ENCODE peak calls at places on chromosomes 7 and 10, in ten cellular contexts. S, M, W, Z, I, X, E, A, K and N are unnamed samples.

GRCh38 chr7:27166475-27167169 is 1.3 kb upstream of the HOXA9 start:
- DNase-seq in K (no peak), I (no peak), W (no peak), M (no peak), E (no peak), S (no peak), Z (no peak), X (no peak), A (no peak), N (no peak)

GRCh38 chr7:121107923-121108498 is 119.5 kb downstream of the CPED1 start:
- DNase-seq in A (no peak), M (peak), K (peak), W (no peak), E (no peak), S (no peak), Z (no peak), I (peak), X (peak), N (no peak)

GRCh38 chr7:100655908-100656674 is at the start of gene ACTL6B:
- DNase-seq in A (no peak), X (peak), I (peak), S (peak), K (no peak), M (peak), W (peak), E (no peak), Z (no peak), N (no peak)

GRCh38 chr7:99201027-99201426 is 6.9 kb downstream of the KPNA7 start:
- DNase-seq in X (peak), Z (no peak), S (no peak), A (no peak), M (no peak), E (no peak), W (no peak), I (no peak), K (no peak), N (no peak)

GRCh38 chr7:115526272-115526671 is 504.3 kb downstream of the TFEC start:
- DNase-seq in M (no peak), W (no peak), X (no peak), E (no peak), Z (peak), I (no peak), A (no peak), K (no peak), S (no peak), N (no peak)

GRCh38 chr7:159099711-159100231 is 44.9 kb downstream of the VIPR2 start:
- DNase-seq in W (no peak), I (no peak), X (no peak), S (peak), A (no peak), M (peak), Z (no peak), E (peak), K (no peak), N (peak)

GRCh38 chr10:13949844-13950542 is 363.2 kb downstream of the PRPF18 start:
- DNase-seq in A (peak), X (no peak), S (no peak), W (no peak), E (no peak), I (no peak), Z (no peak), M (no peak), K (no peak), N (no peak)

GRCh38 chr10:132418520-132419416 is 21.8 kb downstream of the PWWP2B start:
- DNase-seq in S (peak), I (peak), W (no peak), A (no peak), E (no peak), X (peak), M (peak), K (no peak), Z (no peak), N (no peak)

GRCh38 chr10:104090597-104090996 is 4.9 kb upstream of the COL17A1 start:
- DNase-seq in K (no peak), S (no peak), W (no peak), E (no peak), A (no peak), I (no peak), M (no peak), Z (no peak), X (no peak), N (no peak)

GRCh38 chr10:5595591-5596590 is 70.5 kb downstream of the ASB13 start:
- DNase-seq in S (no peak), M (no peak), I (no peak), K (no peak), E (no peak), X (peak), Z (no peak), A (no peak), W (no peak), N (no peak)

GRCh38 chr10:53477313-53477675 is 704.7 kb upstream of the MBL2 start:
- DNase-seq in S (no peak), W (no peak), Z (no peak), X (no peak), A (no peak), M (no peak), I (no peak), E (no peak), K (no peak), N (no peak)

GRCh38 chr7:132705146-132705545 is 128.9 kb upstream of the PLXNA4 start:
- DNase-seq in E (no peak), A (no peak), Z (no peak), K (no peak), M (no peak), S (no peak), I (no peak), X (no peak), W (no peak), N (no peak)

GRCh38 chr10:119024882-119025281 is 4.6 kb upstream of the NANOS1 start:
- DNase-seq in X (no peak), Z (no peak), W (no peak), I (no peak), M (peak), S (no peak), A (no peak), K (no peak), E (peak), N (no peak)

GRCh38 chr10:47136866-47137265 is 163.1 kb upstream of the GDF10 start:
- DNase-seq in I (no peak), M (no peak), K (no peak), X (no peak), Z (no peak), E (no peak), A (no peak), S (no peak), W (no peak), N (no peak)

GRCh38 chr7:133853706-133854276 is 273.3 kb upstream of the LRGUK start:
- DNase-seq in W (no peak), E (no peak), M (peak), S (peak), X (peak), I (peak), K (peak), A (no peak), Z (peak), N (no peak)

GRCh38 chr7:107224858-107225257 is 56.1 kb downstream of the HBP1 start:
- DNase-seq in E (no peak), S (no peak), K (no peak), M (no peak), I (no peak), W (no peak), Z (no peak), X (no peak), A (no peak), N (no peak)

GRCh38 chr10:91864744-91865143 is 44.5 kb downstream of the FGFBP3 start:
- DNase-seq in K (no peak), X (no peak), Z (no peak), W (no peak), I (no peak), M (no peak), S (no peak), E (no peak), A (no peak), N (no peak)

GRCh38 chr10:93746844-93747284 is 10.9 kb upstream of the LGI1 start:
- DNase-seq in X (peak), S (peak), K (no peak), Z (peak), E (no peak), I (no peak), A (peak), W (no peak), M (no peak), N (no peak)

GRCh38 chr10:103514244-103514643 is 20.7 kb downstream of the NEURL1 start:
- DNase-seq in M (peak), K (no peak), Z (no peak), S (no peak), I (no peak), X (no peak), A (no peak), W (no peak), E (no peak), N (peak)

GRCh38 chr7:143239822-143240221 is 18.0 kb downstream of the TAS2R40 start:
- DNase-seq in Z (no peak), S (no peak), K (no peak), W (no peak), E (no peak), X (no peak), A (no peak), I (no peak), M (no peak), N (no peak)

GRCh38 chr7:29987821-29988317 is 1.7 kb downstream of the SCRN1 start:
- DNase-seq in S (no peak), A (peak), Z (no peak), M (peak), X (peak), E (no peak), W (peak), I (no peak), K (no peak), N (no peak)

DNA sequence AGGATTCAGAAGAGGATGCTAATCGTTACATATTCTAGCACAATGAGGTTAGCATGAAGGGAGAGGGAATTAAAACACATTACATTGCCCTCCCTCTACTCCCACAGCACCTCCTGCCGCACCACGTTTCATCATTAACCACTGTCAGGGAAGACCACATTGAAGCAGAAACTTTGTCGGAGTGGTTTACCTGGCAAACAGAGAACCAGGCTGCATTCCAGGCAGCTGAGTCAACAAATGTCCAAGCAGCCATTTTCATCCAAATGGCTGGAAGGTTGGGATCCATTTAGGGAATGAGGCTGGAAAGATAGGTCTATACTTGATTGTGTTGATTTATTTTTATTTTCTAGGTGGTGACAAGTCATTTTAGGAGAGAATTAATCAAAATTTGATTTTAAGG is 273.6 kb downstream of the DYNC1I1 start:
- DNase-seq in I (no peak), M (no peak), X (no peak), K (no peak), W (no peak), A (no peak), Z (no peak), S (no peak), E (no peak), N (no peak)
- TF ChIP-seq EP300 in I (no peak), M (no peak), X (no peak), K (no peak), W (no peak), A (no peak), Z (no peak), S (no peak), E (no peak), N (no peak)

GRCh38 chr7:22127835-22128527 is 182.3 kb upstream of the CDCA7L start:
- DNase-seq in K (no peak), E (no peak), A (no peak), I (no peak), Z (no peak), W (no peak), X (no peak), S (no peak), M (no peak), N (no peak)
- TF ChIP-seq EP300 in K (no peak), E (no peak), A (no peak), I (no peak), Z (no peak), W (no peak), X (no peak), S (no peak), M (peak), N (no peak)

DNA sequence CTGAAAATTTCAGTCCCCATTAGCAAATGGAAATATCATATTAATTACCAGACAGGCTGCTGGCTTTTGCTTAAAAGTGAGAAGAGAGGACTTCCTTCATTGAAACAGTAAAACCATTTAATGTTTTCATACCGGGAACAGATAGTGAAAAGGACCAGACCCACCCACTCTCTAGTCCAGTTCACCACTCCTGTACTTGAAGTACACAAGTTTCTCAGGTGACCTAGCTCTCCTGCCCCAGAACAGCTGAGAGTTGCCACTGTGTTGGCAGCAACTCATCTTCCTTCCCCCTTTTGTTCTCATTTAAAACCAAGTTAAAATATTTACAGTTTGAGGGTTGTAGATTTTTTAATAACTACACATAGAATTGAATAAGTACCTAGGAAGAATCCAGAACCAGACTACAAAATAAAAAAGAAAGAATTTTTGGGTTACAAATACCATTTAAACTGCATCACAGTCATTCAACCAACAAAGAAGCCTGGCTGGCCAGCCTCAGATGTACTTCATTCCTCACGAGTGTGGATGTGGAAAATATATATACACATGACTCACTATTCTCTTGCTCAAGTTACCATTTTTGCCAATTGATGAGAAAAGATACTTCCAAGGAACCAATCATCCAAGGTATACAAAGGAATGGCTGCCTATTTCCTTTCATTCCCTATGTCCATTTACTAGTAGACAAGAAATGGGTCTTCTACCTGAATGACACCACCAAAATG is 68.1 kb downstream of the VPS41 start:
- DNase-seq in Z (no peak), X (no peak), K (no peak), W (no peak), A (no peak), M (no peak), S (no peak), E (no peak), I (no peak), N (no peak)
- TF ChIP-seq EP300 in Z (no peak), X (no peak), K (no peak), W (no peak), A (no peak), M (no peak), S (no peak), E (no peak), I (no peak), N (no peak)

DNA sequence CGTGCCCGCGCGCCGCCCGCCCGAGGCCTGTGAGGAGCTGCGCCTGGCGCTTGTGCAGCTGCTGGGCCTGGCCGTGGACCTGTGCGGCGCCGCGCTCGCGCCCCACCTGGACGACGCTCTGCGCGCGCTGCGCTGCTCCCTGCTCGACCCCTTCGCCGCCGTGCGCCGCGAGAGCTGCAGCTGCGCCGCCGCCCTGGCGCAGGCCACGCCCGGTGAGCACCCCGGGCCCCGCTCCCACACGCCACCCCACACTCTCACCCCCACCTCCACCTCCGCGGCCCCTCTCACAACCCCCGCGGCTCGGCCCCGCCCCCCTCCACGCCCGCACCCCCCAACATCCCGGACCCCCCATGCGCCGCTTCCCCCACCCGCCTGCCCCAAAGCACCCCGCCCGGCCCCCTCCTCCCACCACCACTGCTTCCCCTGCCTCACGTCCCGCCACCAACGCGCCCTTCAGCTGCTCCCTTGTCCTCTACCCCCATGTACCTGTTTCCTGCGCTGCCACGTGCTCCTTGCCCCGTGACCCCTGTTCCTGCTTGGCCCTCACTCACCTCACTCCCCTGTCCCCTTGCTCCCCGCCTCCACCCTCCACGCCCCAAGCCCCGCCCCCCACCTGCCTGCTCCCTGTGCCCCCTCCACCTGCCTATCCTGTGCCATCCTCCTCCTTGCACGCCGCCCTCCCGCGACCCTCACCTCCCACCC is at the start of gene PRKAR1B:
- DNase-seq in I (peak), Z (no peak), X (peak), M (peak), W (peak), E (peak), A (no peak), K (no peak), S (peak), N (peak)
- TF ChIP-seq EP300 in I (no peak), Z (no peak), X (no peak), M (no peak), W (no peak), E (no peak), A (no peak), K (no peak), S (no peak), N (no peak)

GRCh38 chr10:74988787-74989574 is 122.5 kb upstream of the SAMD8 start:
- DNase-seq in Z (no peak), A (no peak), E (no peak), I (no peak), W (no peak), X (no peak), M (no peak), K (no peak), S (no peak), N (no peak)

GRCh38 chr10:74993649-74994048 is 117.8 kb upstream of the SAMD8 start:
- DNase-seq in I (no peak), M (peak), S (no peak), E (no peak), A (no peak), Z (no peak), X (no peak), W (no peak), K (no peak), N (no peak)

GRCh38 chr10:74988055-74988773 is 123.2 kb upstream of the SAMD8 start:
- DNase-seq in K (no peak), I (no peak), W (no peak), E (no peak), Z (no peak), M (no peak), S (no peak), A (no peak), X (no peak), N (no peak)

GRCh38 chr10:74992068-74992467 is 119.4 kb upstream of the SAMD8 start:
- DNase-seq in I (no peak), A (no peak), M (no peak), K (no peak), W (no peak), S (no peak), X (no peak), E (no peak), Z (no peak), N (no peak)

GRCh38 chr10:74991435-74991834 is 120.0 kb upstream of the SAMD8 start:
- DNase-seq in I (peak), A (no peak), W (no peak), S (no peak), Z (no peak), X (peak), E (no peak), K (no peak), M (peak), N (no peak)
- TF ChIP-seq EP300 in I (no peak), A (no peak), W (no peak), S (no peak), Z (no peak), X (no peak), E (no peak), K (no peak), M (no peak), N (no peak)

GRCh38 chr7:54904130-54904529 is 114.7 kb upstream of the EGFR start:
- DNase-seq in Z (no peak), E (no peak), W (no peak), K (no peak), S (no peak), A (peak), I (no peak), M (no peak), X (no peak), N (no peak)

GRCh38 chr7:54897891-54898290 is 120.9 kb upstream of the EGFR start:
- DNase-seq in M (no peak), W (no peak), Z (no peak), E (no peak), I (no peak), K (no peak), S (no peak), X (no peak), A (no peak), N (no peak)

GRCh38 chr7:54901840-54902239 is 117.0 kb upstream of the EGFR start:
- DNase-seq in E (no peak), S (no peak), A (no peak), W (no peak), K (no peak), M (no peak), I (no peak), Z (no peak), X (no peak), N (no peak)

DNA sequence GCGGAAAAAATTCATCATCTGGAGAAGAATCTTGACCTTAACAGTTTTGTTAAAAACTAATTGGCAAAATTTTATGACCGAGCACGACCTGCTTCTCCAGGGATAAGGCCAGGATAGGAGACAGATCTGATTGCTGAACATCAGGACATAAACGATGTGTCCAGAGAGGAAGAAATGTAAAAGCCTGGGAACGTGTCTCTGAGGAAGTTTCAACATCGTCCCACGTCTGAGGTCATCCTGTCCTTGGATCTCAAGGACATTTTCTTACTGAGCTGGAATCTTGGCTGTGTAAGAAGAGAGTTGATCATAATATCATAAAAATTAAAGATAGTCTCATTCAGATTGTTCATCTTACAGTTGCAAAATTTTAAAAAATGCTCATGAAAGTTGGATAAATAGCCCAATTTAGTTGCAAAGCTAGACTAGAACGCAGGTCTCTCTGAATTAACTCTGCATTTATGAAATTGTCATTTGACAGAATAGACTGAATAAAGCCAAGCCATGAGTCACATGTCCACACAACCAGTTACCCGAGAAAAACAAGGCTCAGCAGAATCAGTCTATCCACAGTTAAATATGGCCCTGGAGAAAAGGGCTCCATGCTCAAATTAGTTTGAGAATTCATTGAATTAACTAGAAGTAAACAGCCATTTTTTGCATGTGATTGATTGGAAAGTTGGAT is 120.0 kb upstream of the EGFR start:
- DNase-seq in X (no peak), Z (no peak), I (no peak), K (no peak), W (no peak), M (no peak), E (peak), A (no peak), S (no peak), N (peak)
- TF ChIP-seq EP300 in X (no peak), Z (no peak), I (no peak), K (no peak), W (no peak), M (no peak), E (no peak), A (peak), S (no peak), N (no peak)

GRCh38 chr10:125096371-125096770 is 64.0 kb downstream of the CTBP2 start:
- DNase-seq in E (peak), K (no peak), A (no peak), I (no peak), W (peak), Z (no peak), S (no peak), X (no peak), M (no peak), N (peak)
- TF ChIP-seq EP300 in E (no peak), K (no peak), A (no peak), I (no peak), W (no peak), Z (no peak), S (no peak), X (no peak), M (no peak), N (no peak)

GRCh38 chr7:81007053-81007452 is 88.2 kb upstream of the SEMA3C start:
- DNase-seq in A (no peak), S (no peak), M (no peak), I (no peak), E (no peak), Z (no peak), K (no peak), X (no peak), W (no peak), N (no peak)

GRCh38 chr7:81014266-81014665 is 95.4 kb upstream of the SEMA3C start:
- DNase-seq in X (no peak), W (no peak), A (no peak), K (no peak), E (no peak), M (no peak), S (no peak), I (no peak), Z (no peak), N (no peak)

GRCh38 chr7:81008901-81009300 is 90.0 kb upstream of the SEMA3C start:
- DNase-seq in E (no peak), K (no peak), I (no peak), Z (no peak), W (no peak), A (no peak), S (no peak), X (no peak), M (no peak), N (no peak)

GRCh38 chr7:81013036-81013435 is 94.2 kb upstream of the SEMA3C start:
- DNase-seq in Z (no peak), M (no peak), W (no peak), A (no peak), S (no peak), E (no peak), I (no peak), K (no peak), X (peak), N (no peak)
- TF ChIP-seq EP300 in Z (no peak), M (no peak), W (no peak), A (peak), S (no peak), E (no peak), I (no peak), K (no peak), X (peak), N (no peak)